ENCODE peak calls at places on chromosomes 4 and X, in six cellular contexts. One of them, this sample, is unnamed.

GRCh38 chrX:10051866-10052265 is 84.7 kb downstream of the CLDN34 start:
- DNase-seq in transverse colon: no peak
- DNase-seq in esophagus squamous epithelium: no peak
- DNase-seq in right cardiac atrium: no peak
- DNase-seq in pancreas: no peak
- DNase-seq in PC-3: no peak
- DNase-seq in this sample: no peak

GRCh38 chrX:39904816-39905474 is 192.8 kb downstream of the BCOR start:
- DNase-seq in transverse colon: no peak
- DNase-seq in PC-3: no peak
- DNase-seq in right cardiac atrium: no peak
- DNase-seq in esophagus squamous epithelium: no peak
- DNase-seq in pancreas: no peak
- DNase-seq in this sample: no peak

GRCh38 chr4:123709336-123709735 is 312.7 kb downstream of the SPRY1 start:
- DNase-seq in PC-3: peak; percentile 25
- DNase-seq in pancreas: no peak
- DNase-seq in transverse colon: peak; percentile 52
- DNase-seq in esophagus squamous epithelium: no peak
- DNase-seq in right cardiac atrium: peak; percentile 11
- DNase-seq in this sample: no peak

GRCh38 chr4:98951710-98952109 is 22.8 kb upstream of the EIF4E start:
- DNase-seq in pancreas: no peak
- DNase-seq in right cardiac atrium: no peak
- DNase-seq in PC-3: no peak
- DNase-seq in esophagus squamous epithelium: no peak
- DNase-seq in transverse colon: no peak
- DNase-seq in this sample: no peak

GRCh38 chrX:44451056-44451455 is 91.6 kb downstream of the FUNDC1 start:
- DNase-seq in esophagus squamous epithelium: no peak
- DNase-seq in right cardiac atrium: no peak
- DNase-seq in transverse colon: no peak
- DNase-seq in PC-3: no peak
- DNase-seq in pancreas: no peak
- DNase-seq in this sample: no peak

GRCh38 chr4:130849985-130850632 is 1754.2 kb downstream of the C4orf33 start:
- DNase-seq in transverse colon: peak; percentile 14
- DNase-seq in PC-3: no peak
- DNase-seq in esophagus squamous epithelium: no peak
- DNase-seq in pancreas: peak; percentile 93
- DNase-seq in right cardiac atrium: no peak
- DNase-seq in this sample: no peak

GRCh38 chr4:99998062-99998880 is 48.2 kb upstream of the H2AZ1 start:
- DNase-seq in pancreas: no peak
- DNase-seq in right cardiac atrium: no peak
- DNase-seq in esophagus squamous epithelium: no peak
- DNase-seq in transverse colon: no peak
- DNase-seq in PC-3: peak; percentile 59
- DNase-seq in this sample: peak; percentile 53

GRCh38 chr4:144591401-144591800 is 54.6 kb upstream of the HHIP start:
- DNase-seq in pancreas: no peak
- DNase-seq in right cardiac atrium: no peak
- DNase-seq in esophagus squamous epithelium: no peak
- DNase-seq in transverse colon: peak; percentile 61
- DNase-seq in PC-3: peak; percentile 74
- DNase-seq in this sample: peak; percentile 81

GRCh38 chr4:101205878-101206277 is 141.4 kb downstream of the PPP3CA start:
- DNase-seq in right cardiac atrium: no peak
- DNase-seq in esophagus squamous epithelium: no peak
- DNase-seq in PC-3: peak; percentile 41
- DNase-seq in transverse colon: no peak
- DNase-seq in pancreas: no peak
- DNase-seq in this sample: no peak

GRCh38 chr4:82293304-82293703 is 80.5 kb downstream of the HNRNPD start:
- DNase-seq in PC-3: no peak
- DNase-seq in right cardiac atrium: no peak
- DNase-seq in transverse colon: no peak
- DNase-seq in esophagus squamous epithelium: no peak
- DNase-seq in pancreas: no peak
- DNase-seq in this sample: no peak

GRCh38 chr4:76950846-76951321 is 1.3 kb downstream of the SEPTIN11 start:
- DNase-seq in pancreas: peak; percentile 23
- DNase-seq in transverse colon: peak; percentile 18
- DNase-seq in esophagus squamous epithelium: no peak
- DNase-seq in right cardiac atrium: peak; percentile 21
- DNase-seq in PC-3: peak; percentile 18
- DNase-seq in this sample: peak; percentile 48

GRCh38 chr4:48546336-48546735 is 56.3 kb downstream of the ZAR1 start:
- DNase-seq in PC-3: peak; percentile 39
- DNase-seq in pancreas: no peak
- DNase-seq in transverse colon: no peak
- DNase-seq in right cardiac atrium: no peak
- DNase-seq in esophagus squamous epithelium: no peak
- DNase-seq in this sample: peak; percentile 28

GRCh38 chrX:22533898-22534297 is 261.2 kb downstream of the CBLL2 start:
- DNase-seq in transverse colon: no peak
- DNase-seq in PC-3: no peak
- DNase-seq in pancreas: no peak
- DNase-seq in right cardiac atrium: no peak
- DNase-seq in esophagus squamous epithelium: no peak
- DNase-seq in this sample: no peak

GRCh38 chrX:22538581-22538980 is 265.9 kb downstream of the CBLL2 start:
- DNase-seq in pancreas: no peak
- DNase-seq in PC-3: peak; percentile 57
- DNase-seq in transverse colon: no peak
- DNase-seq in right cardiac atrium: no peak
- DNase-seq in esophagus squamous epithelium: no peak
- DNase-seq in this sample: no peak

GRCh38 chrX:22534643-22535042 is 261.9 kb downstream of the CBLL2 start:
- DNase-seq in pancreas: no peak
- DNase-seq in PC-3: peak; percentile 90
- DNase-seq in transverse colon: peak; percentile 10
- DNase-seq in esophagus squamous epithelium: no peak
- DNase-seq in right cardiac atrium: no peak
- DNase-seq in this sample: no peak
- H3K9me3 ChIP-seq in pancreas: no peaks in the 10 kb centered on the region
- H3K9me3 ChIP-seq in PC-3: no peaks in the 10 kb centered on the region
- H3K9me3 ChIP-seq in transverse colon: no peaks in the 10 kb centered on the region
- H3K9me3 ChIP-seq in esophagus squamous epithelium: no peaks in the 10 kb centered on the region
- H3K9me3 ChIP-seq in right cardiac atrium: no peaks in the 10 kb centered on the region
- H3K9me3 ChIP-seq in this sample: no peaks in the 10 kb centered on the region

GRCh38 chrX:108168961-108169740 is 77.6 kb downstream of the ATG4A start:
- DNase-seq in esophagus squamous epithelium: no peak
- DNase-seq in PC-3: no peak
- DNase-seq in pancreas: no peak
- DNase-seq in right cardiac atrium: no peak
- DNase-seq in transverse colon: no peak
- DNase-seq in this sample: no peak
- H3K4me1 ChIP-seq in esophagus squamous epithelium: no peaks in the 10 kb centered on the region
- H3K4me1 ChIP-seq in PC-3: peaks cover 34% of the 10 kb centered on the region
- H3K4me1 ChIP-seq in pancreas: no peaks in the 10 kb centered on the region
- H3K4me1 ChIP-seq in right cardiac atrium: no peaks in the 10 kb centered on the region
- H3K4me1 ChIP-seq in transverse colon: no peaks in the 10 kb centered on the region
- H3K4me1 ChIP-seq in this sample: no peaks in the 10 kb centered on the region

GRCh38 chr4:38568768-38569167 is 95.2 kb upstream of the KLF3 start:
- DNase-seq in right cardiac atrium: no peak
- DNase-seq in esophagus squamous epithelium: no peak
- DNase-seq in PC-3: no peak
- DNase-seq in pancreas: no peak
- DNase-seq in transverse colon: no peak
- DNase-seq in this sample: no peak
- H3K4me3 ChIP-seq in right cardiac atrium: no peak overlapping the region
- H3K4me3 ChIP-seq in esophagus squamous epithelium: no peak overlapping the region
- H3K4me3 ChIP-seq in PC-3: no peak overlapping the region
- H3K4me3 ChIP-seq in pancreas: no peak overlapping the region
- H3K4me3 ChIP-seq in transverse colon: no peak overlapping the region
- H3K4me3 ChIP-seq in this sample: no peak overlapping the region

GRCh38 chr4:160213377-160213776 is 1110.5 kb downstream of the RAPGEF2 start:
- DNase-seq in PC-3: no peak
- DNase-seq in right cardiac atrium: no peak
- DNase-seq in transverse colon: no peak
- DNase-seq in pancreas: no peak
- DNase-seq in esophagus squamous epithelium: no peak
- DNase-seq in this sample: no peak

GRCh38 chr4:160212078-160212477 is 1109.2 kb downstream of the RAPGEF2 start:
- DNase-seq in pancreas: no peak
- DNase-seq in transverse colon: no peak
- DNase-seq in right cardiac atrium: no peak
- DNase-seq in esophagus squamous epithelium: no peak
- DNase-seq in PC-3: no peak
- DNase-seq in this sample: no peak

DNA sequence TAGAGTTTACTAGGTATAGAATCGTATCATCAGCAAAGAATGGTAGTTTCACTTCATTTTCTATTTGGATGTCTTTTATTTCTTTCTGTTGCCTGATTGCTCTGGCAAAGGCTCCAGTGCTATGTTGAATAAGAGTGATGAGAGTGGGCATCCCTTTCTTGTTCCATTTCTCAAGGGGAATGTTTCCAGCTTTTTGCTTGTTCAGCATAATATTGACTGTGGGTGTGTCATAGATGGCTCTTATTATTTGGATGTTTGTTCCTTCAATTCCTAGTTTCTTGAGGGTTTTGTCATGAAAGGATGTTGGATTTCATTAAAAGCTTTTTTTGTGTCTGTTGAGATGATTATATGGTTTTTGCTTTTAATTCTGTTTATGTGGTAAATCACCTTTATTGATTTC is 1114.5 kb downstream of the RAPGEF2 start:
- DNase-seq in esophagus squamous epithelium: no peak
- DNase-seq in transverse colon: no peak
- DNase-seq in right cardiac atrium: no peak
- DNase-seq in pancreas: no peak
- DNase-seq in PC-3: no peak
- DNase-seq in this sample: no peak
- H3K9me3 ChIP-seq in esophagus squamous epithelium: peaks cover 10% of the 10 kb centered on the region
- H3K9me3 ChIP-seq in transverse colon: no peaks in the 10 kb centered on the region
- H3K9me3 ChIP-seq in right cardiac atrium: no peaks in the 10 kb centered on the region
- H3K9me3 ChIP-seq in pancreas: no peaks in the 10 kb centered on the region
- H3K9me3 ChIP-seq in PC-3: no peaks in the 10 kb centered on the region
- H3K9me3 ChIP-seq in this sample: no peaks in the 10 kb centered on the region

DNA sequence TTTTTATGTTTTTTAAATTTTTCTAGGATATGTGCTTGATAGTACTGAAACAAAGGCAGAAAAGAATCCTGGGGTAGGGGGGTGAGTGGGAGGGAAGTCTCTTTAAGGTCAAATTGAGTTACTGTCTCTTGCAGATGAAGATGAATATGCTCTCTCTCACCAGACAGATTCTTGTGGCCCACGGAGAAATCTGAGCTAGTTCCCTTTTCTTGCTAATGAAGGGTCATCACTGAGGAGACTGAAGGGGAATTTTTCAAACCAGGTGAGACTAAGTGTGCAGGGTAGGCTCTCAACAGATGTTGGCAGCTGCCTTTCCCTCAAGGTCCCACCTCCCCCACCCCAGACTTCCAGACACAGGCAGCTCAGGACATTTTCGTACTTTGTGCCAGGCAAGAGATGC is 21.5 kb downstream of the FAM9C start:
- DNase-seq in esophagus squamous epithelium: no peak
- DNase-seq in pancreas: no peak
- DNase-seq in PC-3: no peak
- DNase-seq in transverse colon: no peak
- DNase-seq in right cardiac atrium: no peak
- DNase-seq in this sample: no peak
- H3K4me1 ChIP-seq in esophagus squamous epithelium: no peaks in the 10 kb centered on the region
- H3K4me1 ChIP-seq in pancreas: no peaks in the 10 kb centered on the region
- H3K4me1 ChIP-seq in PC-3: peaks cover 2% of the 10 kb centered on the region
- H3K4me1 ChIP-seq in transverse colon: no peaks in the 10 kb centered on the region
- H3K4me1 ChIP-seq in right cardiac atrium: no peaks in the 10 kb centered on the region
- H3K4me1 ChIP-seq in this sample: peaks cover 4% of the 10 kb centered on the region

GRCh38 chr4:14908635-14909034 is 93.6 kb upstream of the CPEB2 start:
- DNase-seq in PC-3: peak; percentile 75
- DNase-seq in pancreas: no peak
- DNase-seq in esophagus squamous epithelium: no peak
- DNase-seq in right cardiac atrium: no peak
- DNase-seq in transverse colon: no peak
- DNase-seq in this sample: no peak
- H3K4me3 ChIP-seq in PC-3: no peak overlapping the region
- H3K4me3 ChIP-seq in pancreas: no peak overlapping the region
- H3K4me3 ChIP-seq in esophagus squamous epithelium: no peak overlapping the region
- H3K4me3 ChIP-seq in right cardiac atrium: no peak overlapping the region
- H3K4me3 ChIP-seq in transverse colon: no peak overlapping the region
- H3K4me3 ChIP-seq in this sample: no peak overlapping the region

GRCh38 chrX:42951747-42952146 is 173.8 kb upstream of the PPP1R2C start:
- DNase-seq in esophagus squamous epithelium: no peak
- DNase-seq in right cardiac atrium: no peak
- DNase-seq in pancreas: no peak
- DNase-seq in transverse colon: no peak
- DNase-seq in PC-3: no peak
- DNase-seq in this sample: no peak

GRCh38 chrX:42955349-42955748 is 177.4 kb upstream of the PPP1R2C start:
- DNase-seq in pancreas: no peak
- DNase-seq in transverse colon: no peak
- DNase-seq in esophagus squamous epithelium: no peak
- DNase-seq in PC-3: no peak
- DNase-seq in right cardiac atrium: no peak
- DNase-seq in this sample: no peak

GRCh38 chrX:42952621-42953020 is 174.7 kb upstream of the PPP1R2C start:
- DNase-seq in esophagus squamous epithelium: no peak
- DNase-seq in right cardiac atrium: no peak
- DNase-seq in transverse colon: no peak
- DNase-seq in PC-3: peak; percentile 21
- DNase-seq in pancreas: no peak
- DNase-seq in this sample: no peak

DNA sequence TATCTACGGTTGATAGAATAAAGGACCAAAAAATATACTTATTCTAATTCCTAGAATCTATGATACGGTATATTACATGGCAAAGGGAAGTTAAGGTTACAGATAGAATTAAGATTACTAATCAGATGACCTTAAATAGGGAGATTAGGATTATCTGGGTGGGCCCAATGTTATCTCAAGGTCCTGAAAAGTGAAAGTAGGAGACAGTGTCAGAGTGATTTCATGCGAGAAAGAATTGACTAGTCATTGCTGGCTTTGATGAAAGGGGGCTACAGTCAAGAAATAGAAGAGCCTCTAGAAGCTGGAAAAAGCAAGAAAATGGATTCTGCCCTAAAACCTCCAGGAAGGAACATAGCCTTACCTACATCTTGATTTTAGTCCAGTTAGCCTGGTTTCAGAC is 176.9 kb upstream of the PPP1R2C start:
- DNase-seq in transverse colon: no peak
- DNase-seq in pancreas: no peak
- DNase-seq in right cardiac atrium: no peak
- DNase-seq in esophagus squamous epithelium: no peak
- DNase-seq in PC-3: no peak
- DNase-seq in this sample: no peak
- H3K9me3 ChIP-seq in transverse colon: no peaks in the 10 kb centered on the region
- H3K9me3 ChIP-seq in pancreas: no peaks in the 10 kb centered on the region
- H3K9me3 ChIP-seq in right cardiac atrium: no peaks in the 10 kb centered on the region
- H3K9me3 ChIP-seq in esophagus squamous epithelium: no peaks in the 10 kb centered on the region
- H3K9me3 ChIP-seq in PC-3: no peaks in the 10 kb centered on the region
- H3K9me3 ChIP-seq in this sample: no peaks in the 10 kb centered on the region

This sample was measured in HAP-1.